ENCODE peak calls at places on chromosomes 3 and 15, in nine cellular contexts. R, D, O, P, U, W, K, X and F are unnamed samples.

GRCh38 chr15:98124576-98124975 is 164.1 kb downstream of the ARRDC4 start:
- DNase-seq in U (no peak), X (no peak), K (no peak), R (no peak), P (no peak), W (no peak), O (no peak), D (no peak), F (no peak)

GRCh38 chr15:71596672-71597071 is 213.7 kb upstream of the NR2E3 start:
- DNase-seq in R (no peak), P (peak), O (no peak), X (no peak), K (peak), W (peak), U (peak), D (peak), F (peak)

GRCh38 chr3:186643493-186643892 is 3.3 kb downstream of the FETUB start:
- DNase-seq in X (no peak), K (no peak), P (no peak), D (no peak), R (no peak), O (no peak), U (no peak), W (no peak), F (no peak)

GRCh38 chr15:41281236-41281635 is 50.2 kb downstream of the CHP1 start:
- DNase-seq in X (no peak), O (no peak), R (no peak), D (no peak), W (no peak), U (peak), P (no peak), K (no peak), F (no peak)

GRCh38 chr3:9308298-9308990 is 54.4 kb upstream of the THUMPD3 start:
- DNase-seq in K (no peak), X (no peak), W (no peak), U (no peak), D (no peak), R (no peak), O (no peak), P (no peak), F (no peak)

GRCh38 chr3:66073464-66074141 is 34.9 kb upstream of the MAGI1 start:
- DNase-seq in W (no peak), X (no peak), R (no peak), K (peak), O (no peak), U (no peak), D (peak), P (no peak), F (no peak)

GRCh38 chr15:63587527-63587926 is 9.7 kb upstream of the FBXL22 start:
- DNase-seq in U (peak), O (no peak), W (no peak), K (no peak), X (no peak), D (no peak), P (no peak), R (no peak), F (no peak)

GRCh38 chr15:32029862-32030781 is at the start of gene CHRNA7:
- DNase-seq in R (peak), K (peak), D (peak), U (peak), O (peak), W (peak), X (peak), P (peak), F (peak)

GRCh38 chr15:58441376-58442070 is 9.7 kb downstream of the LIPC start:
- DNase-seq in W (no peak), O (no peak), U (peak), R (no peak), D (peak), X (no peak), P (no peak), K (no peak), F (no peak)

GRCh38 chr3:138042043-138042442 is 32.1 kb downstream of the CLDN18 start:
- DNase-seq in O (no peak), X (no peak), U (no peak), K (no peak), D (no peak), R (no peak), P (no peak), W (no peak), F (no peak)

GRCh38 chr3:4401441-4401840 is 65.6 kb downstream of the SUMF1 start:
- DNase-seq in P (no peak), O (no peak), D (no peak), R (no peak), X (no peak), W (no peak), K (no peak), U (no peak), F (no peak)

GRCh38 chr3:40229411-40229810 is 80.1 kb upstream of the EIF1B start:
- DNase-seq in K (no peak), W (no peak), D (no peak), O (no peak), R (no peak), U (no peak), P (no peak), X (no peak), F (no peak)

GRCh38 chr3:74789111-74789510 is 174.7 kb upstream of the CNTN3 start:
- DNase-seq in O (peak), X (no peak), D (no peak), K (no peak), P (no peak), W (no peak), U (peak), R (no peak), F (no peak)

GRCh38 chr15:81291916-81292424 is 32.0 kb downstream of the STARD5 start:
- DNase-seq in D (no peak), O (no peak), P (no peak), R (no peak), W (no peak), X (no peak), K (no peak), U (no peak), F (no peak)

GRCh38 chr15:57861805-57862586 is 155.5 kb downstream of the POLR2M start:
- DNase-seq in R (no peak), W (no peak), U (no peak), P (no peak), O (no peak), D (no peak), X (no peak), K (no peak), F (no peak)

GRCh38 chr3:188284455-188285212 is 130.7 kb downstream of the LPP start:
- DNase-seq in W (no peak), K (no peak), D (no peak), X (no peak), U (no peak), P (no peak), O (no peak), R (no peak), F (no peak)

GRCh38 chr3:30620402-30621360 is 14.3 kb downstream of the TGFBR2 start:
- DNase-seq in D (no peak), R (no peak), P (no peak), K (no peak), O (no peak), U (no peak), W (no peak), X (no peak), F (no peak)

GRCh38 chr15:25693321-25694237 is 169.5 kb downstream of the ATP10A start:
- DNase-seq in O (no peak), K (no peak), X (no peak), R (no peak), D (no peak), U (peak), P (peak), W (peak), F (no peak)

GRCh38 chr3:8156138-8156537 is 345.5 kb upstream of the LMCD1 start:
- DNase-seq in P (no peak), O (no peak), R (no peak), U (no peak), D (no peak), K (no peak), W (no peak), X (no peak), F (no peak)

GRCh38 chr15:80496101-80496500 is 91.9 kb downstream of the ARNT2 start:
- DNase-seq in U (no peak), D (no peak), O (no peak), X (no peak), W (no peak), K (no peak), P (no peak), R (no peak), F (no peak)

GRCh38 chr3:61936344-61936937 is 375.1 kb downstream of the PTPRG start:
- DNase-seq in R (no peak), X (peak), O (no peak), W (peak), P (no peak), U (peak), K (no peak), D (peak), F (no peak)

GRCh38 chr3:132660056-132660744 is at the start of gene UBA5:
- DNase-seq in X (peak), U (peak), O (peak), P (peak), K (peak), D (peak), R (peak), W (peak), F (peak)

GRCh38 chr3:127822166-127822835 is at the start of gene MGLL:
- DNase-seq in D (peak), U (peak), P (peak), K (peak), O (no peak), W (peak), R (no peak), X (peak), F (no peak)

GRCh38 chr3:31652296-31652695 is 119.6 kb downstream of the STT3B start:
- DNase-seq in R (no peak), K (no peak), O (no peak), U (no peak), D (no peak), X (no peak), W (no peak), P (no peak), F (no peak)

GRCh38 chr3:138833908-138834358 is 795 bp downstream of the PIK3CB start:
- DNase-seq in D (peak), X (no peak), O (no peak), R (no peak), W (no peak), U (no peak), P (no peak), K (no peak), F (peak)

GRCh38 chr3:25427155-25428002 is 684 bp upstream of the RARB start:
- DNase-seq in O (no peak), D (no peak), R (no peak), P (no peak), U (peak), K (no peak), W (no peak), X (no peak), F (no peak)

GRCh38 chr3:191303596-191303995 is 25.6 kb upstream of the CCDC50 start:
- DNase-seq in K (no peak), R (no peak), W (no peak), U (no peak), O (no peak), P (no peak), D (no peak), X (no peak), F (no peak)

GRCh38 chr3:172591876-172592771 is 68.9 kb upstream of the TNFSF10 start:
- DNase-seq in P (no peak), W (no peak), K (no peak), U (no peak), O (no peak), D (no peak), R (no peak), X (no peak), F (no peak)

GRCh38 chr3:15420871-15421270 is 6.5 kb downstream of the METTL6 start:
- DNase-seq in X (no peak), R (no peak), W (no peak), P (no peak), O (no peak), K (no peak), U (no peak), D (no peak), F (no peak)

GRCh38 chr3:68239542-68239941 is 585.1 kb upstream of the SUCLG2 start:
- DNase-seq in K (no peak), D (no peak), R (no peak), U (no peak), W (no peak), X (no peak), P (no peak), O (no peak), F (no peak)

GRCh38 chr3:10783360-10784346 is 32.4 kb upstream of the SLC6A11 start:
- DNase-seq in K (no peak), R (no peak), U (peak), O (no peak), W (no peak), P (no peak), D (no peak), X (peak), F (no peak)

GRCh38 chr15:44535509-44536297 is 1.2 kb upstream of the EIF3J start:
- DNase-seq in K (no peak), U (peak), R (peak), P (no peak), W (no peak), X (peak), O (no peak), D (peak), F (peak)
- H3K27ac ChIP-seq in K (peak), U (peak), R (peak), P (peak), W (peak), X (peak), O (peak), D (peak), F (peak)

DNA sequence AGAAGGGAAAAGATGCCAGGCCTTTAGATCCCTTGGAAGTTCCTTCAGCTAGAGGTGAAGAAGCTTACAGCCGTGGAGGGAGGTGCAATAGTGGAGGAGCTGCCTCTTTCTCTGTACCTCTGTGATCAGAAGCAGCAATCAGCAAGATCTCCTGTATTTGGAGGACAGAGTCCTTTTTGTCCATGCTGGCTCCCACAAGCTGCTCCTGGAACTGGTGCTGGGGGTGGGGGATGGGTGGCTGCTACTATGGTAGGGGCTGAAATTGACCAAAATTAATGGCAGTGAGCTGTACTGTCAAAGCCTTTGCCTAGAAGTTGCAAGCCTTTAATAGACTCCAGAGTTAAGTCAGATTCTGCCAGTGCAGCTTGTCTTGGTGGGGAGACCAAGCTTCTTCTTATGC is 18.2 kb downstream of the PTPN23 start:
- DNase-seq in D (no peak), U (no peak), R (no peak), X (no peak), P (no peak), O (no peak), K (no peak), W (no peak), F (no peak)
- H3K4me3 ChIP-seq in D (no peak), U (no peak), R (no peak), X (no peak), P (no peak), O (no peak), K (no peak), W (no peak), F (no peak)

GRCh38 chr15:100897201-100897872 is 17.7 kb downstream of the ALDH1A3 start:
- DNase-seq in O (no peak), X (no peak), D (peak), U (no peak), P (no peak), W (no peak), K (no peak), R (no peak), F (no peak)
- H3K27ac ChIP-seq in O (no peak), X (no peak), D (no peak), U (no peak), P (no peak), W (no peak), K (no peak), R (no peak), F (peak)

GRCh38 chr3:129560931-129561594 is 18.1 kb downstream of the H1-8 start:
- DNase-seq in X (peak), U (peak), O (no peak), D (peak), P (peak), R (peak), W (peak), K (peak), F (no peak)
- H3K4me3 ChIP-seq in X (no peak), U (no peak), O (no peak), D (no peak), P (peak), R (no peak), W (no peak), K (no peak), F (no peak)